ENCODE peak calls at places on chromosomes 3 and 15, in six cellular contexts. Q is GM23338, Y is tibial artery, R is mesendoderm, P is body of pancreas, B is heart left ventricle. M is an unnamed sample.

GRCh38 chr15:43266834-43267233 is at the start of gene TGM5:
- DNase-seq in R (no peak), B (no peak), Y (no peak), P (peak; percentile 35), Q (no peak), M (no peak)

GRCh38 chr3:2511356-2511755 is 412.7 kb downstream of the CNTN4 start:
- DNase-seq in Y (no peak), R (no peak), Q (peak; percentile 33), B (peak; percentile 54), P (peak; percentile 15), M (no peak)

GRCh38 chr3:36840453-36840921 is 76.1 kb upstream of the DCLK3 start:
- DNase-seq in Y (no peak), Q (no peak), P (no peak), B (peak; percentile 64), R (no peak), M (no peak)

GRCh38 chr3:55305714-55306485 is 181.2 kb downstream of the WNT5A start:
- DNase-seq in Q (no peak), R (no peak), B (no peak), Y (no peak), P (no peak), M (no peak)

GRCh38 chr15:68149059-68149458 is 56.1 kb downstream of the CALML4 start:
- DNase-seq in P (no peak), Y (no peak), R (peak; percentile 27), Q (peak; percentile 27), B (no peak), M (no peak)

GRCh38 chr15:74957301-74958035 is 896 bp upstream of the RPP25 start:
- DNase-seq in Y (peak; percentile 79), P (no peak), Q (peak; percentile 60), R (no peak), B (peak; percentile 70), M (peak; percentile 67)

GRCh38 chr3:147419062-147419701 is 10.0 kb downstream of the ZIC1 start:
- DNase-seq in P (peak; percentile 47), Q (peak; percentile 96), B (no peak), Y (no peak), R (peak; percentile 94), M (peak; percentile 95)

GRCh38 chr3:154799801-154800200 is 280.3 kb upstream of the MME start:
- DNase-seq in B (no peak), Q (no peak), R (no peak), Y (no peak), P (no peak), M (no peak)

GRCh38 chr3:4492240-4493007 is 724 bp upstream of the ITPR1 start:
- DNase-seq in R (peak; percentile 81), P (peak; percentile 60), Q (peak; percentile 79), B (peak; percentile 68), Y (peak; percentile 87), M (peak; percentile 56)

GRCh38 chr3:193895409-193895808 is 240.5 kb upstream of the HES1 start:
- DNase-seq in B (no peak), P (no peak), R (no peak), Y (no peak), Q (no peak), M (no peak)

GRCh38 chr3:64651286-64651685 is 36.5 kb downstream of the ADAMTS9 start:
- DNase-seq in B (no peak), Y (no peak), P (no peak), Q (no peak), R (no peak), M (no peak)

DNA sequence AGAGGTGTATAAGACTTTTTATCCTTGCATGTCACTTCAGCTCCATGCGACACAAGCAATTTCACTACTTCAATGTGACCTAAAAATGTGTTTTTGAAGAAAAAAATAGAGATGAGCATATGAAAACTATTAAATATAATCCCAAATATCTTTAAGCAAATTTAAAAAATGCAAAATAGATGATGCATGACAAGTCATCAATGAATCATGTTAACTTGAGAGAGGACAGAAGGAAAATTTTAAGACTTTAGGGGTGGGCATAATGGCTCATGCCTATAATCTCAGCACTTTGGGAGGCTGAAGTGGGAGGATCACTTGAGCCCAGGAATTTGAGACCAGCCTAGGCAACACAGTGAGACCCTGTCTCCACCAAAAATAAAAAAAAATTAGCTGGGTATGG is 73.3 kb downstream of the ANKRD28 start:
- DNase-seq in Q (no peak), B (no peak), R (no peak), Y (no peak), P (no peak), M (no peak)
- H3K36me3 ChIP-seq in Q (no peaks in the 10 kb centered on the region), B (no peaks in the 10 kb centered on the region), R (no peaks in the 10 kb centered on the region), Y (peaks cover 22% of the 10 kb centered on the region), P (peaks cover 5% of the 10 kb centered on the region), M (peaks cover 9% of the 10 kb centered on the region)

GRCh38 chr3:118577055-118577759 is 457.4 kb downstream of the IGSF11 start:
- DNase-seq in B (peak; percentile 29), P (no peak), R (no peak), Y (no peak), Q (no peak), M (no peak)
- H3K27me3 ChIP-seq in B (no peaks in the 10 kb centered on the region), P (no peaks in the 10 kb centered on the region), R (no peaks in the 10 kb centered on the region), Y (no peaks in the 10 kb centered on the region), Q (no peaks in the 10 kb centered on the region), M (no peaks in the 10 kb centered on the region)

GRCh38 chr15:82172506-82172905 is 90.0 kb downstream of the EFL1 start:
- DNase-seq in Q (no peak), P (no peak), Y (no peak), R (no peak), B (no peak), M (no peak)

GRCh38 chr15:82173108-82173507 is 89.4 kb downstream of the EFL1 start:
- DNase-seq in Q (no peak), Y (no peak), R (no peak), P (no peak), B (no peak), M (no peak)

GRCh38 chr15:82168757-82169156 is 93.8 kb downstream of the EFL1 start:
- DNase-seq in P (no peak), Y (no peak), B (no peak), R (no peak), Q (no peak), M (no peak)

GRCh38 chr15:82165948-82166376 is 96.6 kb downstream of the EFL1 start:
- DNase-seq in Q (no peak), R (no peak), B (no peak), Y (no peak), P (no peak), M (no peak)

GRCh38 chr15:82168296-82168695 is 94.2 kb downstream of the EFL1 start:
- DNase-seq in Y (no peak), Q (no peak), R (no peak), B (no peak), P (no peak), M (no peak)
- H3K36me3 ChIP-seq in Y (peaks cover 12% of the 10 kb centered on the region), Q (no peaks in the 10 kb centered on the region), R (no peaks in the 10 kb centered on the region), B (no peaks in the 10 kb centered on the region), P (no peaks in the 10 kb centered on the region), M (no peaks in the 10 kb centered on the region)

GRCh38 chr3:129344540-129345220 is 66.0 kb downstream of the HMCES start:
- DNase-seq in B (no peak), R (peak; percentile 93), P (no peak), Y (no peak), Q (peak; percentile 85), M (peak; percentile 94)
- H3K27me3 ChIP-seq in B (no peaks in the 10 kb centered on the region), R (no peaks in the 10 kb centered on the region), P (no peaks in the 10 kb centered on the region), Y (no peaks in the 10 kb centered on the region), Q (no peaks in the 10 kb centered on the region), M (no peaks in the 10 kb centered on the region)

M was measured in H7.